ENCODE peak calls at places on chromosomes 12 and 14, in seven cellular contexts. N, G, H, O, X, U and F are unnamed samples.
A peak's percentile ranks its signal among the peaks of the same experiment; 100 is the strongest.

GRCh38 chr14:100849432-100849831 is 23.5 kb downstream of the MEG3 start:
- DNase-seq in N (no peak), G (peak; percentile 52), H (no peak), O (no peak), X (no peak), U (no peak), F (peak; percentile 30)

GRCh38 chr12:84131076-84131475 is 781.5 kb downstream of the SLC6A15 start:
- DNase-seq in N (no peak), G (no peak), H (peak; percentile 7), O (no peak), X (no peak), U (no peak), F (no peak)

GRCh38 chr14:60245316-60246177 is 3.5 kb upstream of the PPM1A start:
- DNase-seq in N (no peak), G (no peak), H (no peak), O (no peak), X (no peak), U (peak; percentile 19), F (no peak)

GRCh38 chr14:45940318-45940717 is 687.3 kb upstream of the MIS18BP1 start:
- DNase-seq in N (no peak), G (no peak), H (no peak), O (no peak), X (no peak), U (no peak), F (no peak)

GRCh38 chr14:63375772-63376171 is 57.0 kb upstream of the GPHB5 start:
- DNase-seq in N (no peak), G (peak; percentile 35), H (no peak), O (no peak), X (no peak), U (no peak), F (no peak)

GRCh38 chr12:50690923-50691322 is 73.0 kb upstream of the ATF1 start:
- DNase-seq in N (no peak), G (no peak), H (peak; percentile 23), O (no peak), X (peak; percentile 64), U (no peak), F (no peak)

GRCh38 chr12:103852498-103852992 is 11.5 kb upstream of the NT5DC3 start:
- DNase-seq in N (no peak), G (peak; percentile 78), H (no peak), O (peak; percentile 79), X (no peak), U (no peak), F (peak; percentile 43)

GRCh38 chr14:37145395-37145794 is 27.0 kb downstream of the SLC25A21 start:
- DNase-seq in N (no peak), G (peak; percentile 72), H (no peak), O (no peak), X (no peak), U (no peak), F (peak; percentile 85)

GRCh38 chr14:40365305-40365704 is 933.1 kb upstream of the FBXO33 start:
- DNase-seq in N (no peak), G (no peak), H (no peak), O (no peak), X (no peak), U (no peak), F (no peak)

GRCh38 chr12:51773145-51773869 is 75.2 kb downstream of the FIGNL2 start:
- DNase-seq in N (peak; percentile 73), G (peak; percentile 87), H (peak; percentile 35), O (no peak), X (no peak), U (no peak), F (peak; percentile 13)

GRCh38 chr14:68623828-68624227 is 169.0 kb downstream of the ZFP36L1 start:
- DNase-seq in N (no peak), G (no peak), H (no peak), O (no peak), X (no peak), U (no peak), F (no peak)

GRCh38 chr14:67191768-67192290 is 2.6 kb downstream of the GARIN2 start:
- DNase-seq in N (no peak), G (peak; percentile 24), H (no peak), O (no peak), X (peak; percentile 16), U (no peak), F (no peak)

GRCh38 chr12:5533368-5533767 is 101.5 kb downstream of the NTF3 start:
- DNase-seq in N (no peak), G (no peak), H (no peak), O (no peak), X (no peak), U (no peak), F (no peak)

GRCh38 chr12:120388711-120389431 is 19.9 kb upstream of the MSI1 start:
- DNase-seq in N (no peak), G (no peak), H (no peak), O (peak; percentile 37), X (peak; percentile 59), U (no peak), F (no peak)

GRCh38 chr12:27824126-27824842 is 44.2 kb upstream of the MANSC4 start:
- DNase-seq in N (no peak), G (no peak), H (no peak), O (no peak), X (no peak), U (no peak), F (no peak)

GRCh38 chr14:73153272-73153671 is 17.0 kb downstream of the PSEN1 start:
- DNase-seq in N (no peak), G (no peak), H (peak; percentile 20), O (no peak), X (no peak), U (no peak), F (no peak)

GRCh38 chr12:63410197-63410596 is 258.1 kb downstream of the DPY19L2 start:
- DNase-seq in N (no peak), G (no peak), H (no peak), O (no peak), X (no peak), U (no peak), F (no peak)

GRCh38 chr12:52165096-52165855 is 26.5 kb downstream of the KRT80 start:
- DNase-seq in N (no peak), G (no peak), H (no peak), O (no peak), X (no peak), U (no peak), F (no peak)

GRCh38 chr14:103805708-103806107 is 41.7 kb downstream of the PPP1R13B start:
- DNase-seq in N (no peak), G (no peak), H (no peak), O (no peak), X (no peak), U (no peak), F (no peak)

GRCh38 chr12:1645819-1646218 is 16.8 kb downstream of the WNT5B start:
- DNase-seq in N (no peak), G (no peak), H (no peak), O (no peak), X (no peak), U (no peak), F (no peak)

GRCh38 chr14:99354166-99354875 is 82.3 kb upstream of the BCL11B start:
- DNase-seq in N (no peak), G (no peak), H (no peak), O (no peak), X (no peak), U (no peak), F (no peak)

GRCh38 chr14:59189281-59189821 is 884 bp downstream of the DAAM1 start:
- DNase-seq in N (no peak), G (peak; percentile 43), H (peak; percentile 26), O (no peak), X (no peak), U (peak; percentile 30), F (peak; percentile 39)

GRCh38 chr12:95198914-95199313 is 18.4 kb downstream of the FGD6 start:
- DNase-seq in N (no peak), G (no peak), H (no peak), O (no peak), X (no peak), U (no peak), F (no peak)

GRCh38 chr14:74514471-74514932 is 20.9 kb downstream of the ISCA2 start:
- DNase-seq in N (peak; percentile 59), G (peak; percentile 93), H (peak; percentile 67), O (no peak), X (no peak), U (no peak), F (peak; percentile 93)

GRCh38 chr14:99687284-99688209 is 3.4 kb downstream of the CYP46A1 start:
- DNase-seq in N (no peak), G (no peak), H (no peak), O (no peak), X (no peak), U (peak; percentile 32), F (peak; percentile 1)

GRCh38 chr12:1740161-1740948 is 49.5 kb downstream of the ADIPOR2 start:
- DNase-seq in N (no peak), G (no peak), H (no peak), O (no peak), X (no peak), U (no peak), F (no peak)

GRCh38 chr14:32998433-32998832 is 59.8 kb downstream of the NPAS3 start:
- DNase-seq in N (no peak), G (peak; percentile 38), H (peak; percentile 16), O (no peak), X (peak; percentile 28), U (no peak), F (peak; percentile 15)